ENCODE peak calls at places on chromosomes 7 and 10, in six cellular contexts. One of them, this sample, is unnamed. For H3K4me1, the result is how much of the 10 kb centered on the place peaks cover.

GRCh38 chr10:79335094-79335469 is 12.2 kb upstream of the PPIF start:
- DNase-seq in neural progenitor cell: no peak
- DNase-seq in tibial nerve: no peak
- DNase-seq in cardiac muscle cell: no peak
- DNase-seq in astrocyte: no peak
- DNase-seq in breast epithelium: no peak
- DNase-seq in this sample: no peak

GRCh38 chr7:90222811-90223725 is 11.5 kb downstream of the STEAP2 start:
- DNase-seq in breast epithelium: no peak
- DNase-seq in neural progenitor cell: peak
- DNase-seq in tibial nerve: no peak
- DNase-seq in cardiac muscle cell: peak
- DNase-seq in astrocyte: peak
- DNase-seq in this sample: no peak

GRCh38 chr10:6164271-6165095 is 38.2 kb upstream of the PFKFB3 start:
- DNase-seq in tibial nerve: no peak
- DNase-seq in astrocyte: no peak
- DNase-seq in breast epithelium: no peak
- DNase-seq in neural progenitor cell: no peak
- DNase-seq in cardiac muscle cell: peak
- DNase-seq in this sample: no peak

GRCh38 chr10:116183733-116184447 is 89.1 kb downstream of the GFRA1 start:
- DNase-seq in breast epithelium: no peak
- DNase-seq in tibial nerve: no peak
- DNase-seq in neural progenitor cell: peak
- DNase-seq in astrocyte: peak
- DNase-seq in cardiac muscle cell: peak
- DNase-seq in this sample: no peak

GRCh38 chr10:114239117-114239993 is at the start of gene VWA2:
- DNase-seq in tibial nerve: no peak
- DNase-seq in astrocyte: no peak
- DNase-seq in cardiac muscle cell: no peak
- DNase-seq in breast epithelium: peak
- DNase-seq in neural progenitor cell: peak
- DNase-seq in this sample: no peak

GRCh38 chr7:74027683-74028320 is at the start of gene ELN:
- DNase-seq in neural progenitor cell: peak
- DNase-seq in astrocyte: peak
- DNase-seq in breast epithelium: no peak
- DNase-seq in cardiac muscle cell: peak
- DNase-seq in tibial nerve: peak
- DNase-seq in this sample: peak

GRCh38 chr10:22712959-22713852 is 1.2 kb downstream of the PIP4K2A start:
- DNase-seq in tibial nerve: no peak
- DNase-seq in cardiac muscle cell: peak
- DNase-seq in astrocyte: no peak
- DNase-seq in breast epithelium: no peak
- DNase-seq in neural progenitor cell: peak
- DNase-seq in this sample: no peak

GRCh38 chr7:4951903-4952636 is 6.9 kb downstream of the MMD2 start:
- DNase-seq in astrocyte: peak
- DNase-seq in cardiac muscle cell: peak
- DNase-seq in breast epithelium: no peak
- DNase-seq in neural progenitor cell: peak
- DNase-seq in tibial nerve: no peak
- DNase-seq in this sample: no peak

GRCh38 chr10:32055478-32056135 is 618 bp downstream of the KIF5B start:
- DNase-seq in neural progenitor cell: peak
- DNase-seq in breast epithelium: peak
- DNase-seq in tibial nerve: peak
- DNase-seq in astrocyte: peak
- DNase-seq in cardiac muscle cell: peak
- DNase-seq in this sample: peak
- H3K4me1 ChIP-seq in neural progenitor cell: under half
- H3K4me1 ChIP-seq in breast epithelium: under half
- H3K4me1 ChIP-seq in tibial nerve: under half
- H3K4me1 ChIP-seq in astrocyte: under half
- H3K4me1 ChIP-seq in cardiac muscle cell: under half
- H3K4me1 ChIP-seq in this sample: under half

GRCh38 chr10:80414126-80414898 is 6.0 kb downstream of the PRXL2A start:
- DNase-seq in breast epithelium: no peak
- DNase-seq in tibial nerve: no peak
- DNase-seq in astrocyte: no peak
- DNase-seq in cardiac muscle cell: no peak
- DNase-seq in neural progenitor cell: no peak
- DNase-seq in this sample: no peak
- H3K27ac ChIP-seq in breast epithelium: peak
- H3K27ac ChIP-seq in tibial nerve: peak
- H3K27ac ChIP-seq in astrocyte: no peak
- H3K27ac ChIP-seq in cardiac muscle cell: peak
- H3K27ac ChIP-seq in neural progenitor cell: no peak
- H3K27ac ChIP-seq in this sample: no peak

GRCh38 chr10:13704969-13705368 is 118.2 kb downstream of the PRPF18 start:
- DNase-seq in cardiac muscle cell: no peak
- DNase-seq in tibial nerve: no peak
- DNase-seq in astrocyte: no peak
- DNase-seq in neural progenitor cell: no peak
- DNase-seq in breast epithelium: no peak
- DNase-seq in this sample: no peak
- H3K4me1 ChIP-seq in cardiac muscle cell: under half
- H3K4me1 ChIP-seq in tibial nerve: under half
- H3K4me1 ChIP-seq in astrocyte: half or more
- H3K4me1 ChIP-seq in neural progenitor cell: half or more
- H3K4me1 ChIP-seq in breast epithelium: under half
- H3K4me1 ChIP-seq in this sample: under half

GRCh38 chr7:134589491-134589941 is 40.6 kb downstream of the AKR1B15 start:
- DNase-seq in astrocyte: peak
- DNase-seq in cardiac muscle cell: no peak
- DNase-seq in breast epithelium: peak
- DNase-seq in neural progenitor cell: no peak
- DNase-seq in tibial nerve: no peak
- DNase-seq in this sample: no peak

GRCh38 chr7:134594877-134595276 is 46.0 kb downstream of the AKR1B15 start:
- DNase-seq in astrocyte: no peak
- DNase-seq in tibial nerve: no peak
- DNase-seq in cardiac muscle cell: no peak
- DNase-seq in neural progenitor cell: no peak
- DNase-seq in breast epithelium: no peak
- DNase-seq in this sample: no peak

GRCh38 chr7:134599371-134599770 is 47.3 kb upstream of the BPGM start:
- DNase-seq in cardiac muscle cell: peak
- DNase-seq in astrocyte: no peak
- DNase-seq in breast epithelium: no peak
- DNase-seq in tibial nerve: no peak
- DNase-seq in neural progenitor cell: no peak
- DNase-seq in this sample: no peak

GRCh38 chr7:134593530-134594392 is 44.9 kb downstream of the AKR1B15 start:
- DNase-seq in neural progenitor cell: peak
- DNase-seq in breast epithelium: peak
- DNase-seq in cardiac muscle cell: peak
- DNase-seq in astrocyte: peak
- DNase-seq in tibial nerve: peak
- DNase-seq in this sample: peak
- H3K27ac ChIP-seq in neural progenitor cell: no peak
- H3K27ac ChIP-seq in breast epithelium: peak
- H3K27ac ChIP-seq in cardiac muscle cell: peak
- H3K27ac ChIP-seq in astrocyte: peak
- H3K27ac ChIP-seq in tibial nerve: peak
- H3K27ac ChIP-seq in this sample: peak

This sample was measured in thoracic aorta.